ENCODE peak calls at places on chromosomes 6 and 20, in four cellular contexts. V is psoas muscle, U is colonic mucosa, T is spleen. A is an unnamed sample.
A peak's percentile ranks its signal among the peaks of the same experiment; 100 is the strongest.

GRCh38 chr20:63642518-63643247 is 10.5 kb downstream of the STMN3 start:
- DNase-seq in V (no peak), U (peak; percentile 39), T (peak; percentile 91), A (no peak)

GRCh38 chr20:36116813-36117441 is 37.6 kb upstream of the EPB41L1 start:
- DNase-seq in V (no peak), U (no peak), T (no peak), A (no peak)

GRCh38 chr6:11538049-11538798 is 675 bp downstream of the TMEM170B start:
- DNase-seq in V (peak; percentile 34), U (peak; percentile 28), T (peak; percentile 90), A (peak; percentile 27)

GRCh38 chr6:72819609-72820008 is 197.7 kb downstream of the KCNQ5 start:
- DNase-seq in V (peak; percentile 21), U (no peak), T (no peak), A (no peak)

GRCh38 chr20:774016-774679 is 5.8 kb upstream of the SLC52A3 start:
- DNase-seq in V (no peak), U (no peak), T (no peak), A (no peak)

GRCh38 chr20:1722513-1723050 is 65.0 kb upstream of the SIRPG start:
- DNase-seq in V (no peak), U (no peak), T (no peak), A (no peak)

GRCh38 chr6:118565317-118565960 is 17.3 kb downstream of the PLN start:
- DNase-seq in V (no peak), U (no peak), T (no peak), A (peak; percentile 13)

GRCh38 chr20:4091332-4092135 is 76.2 kb upstream of the RNF24 start:
- DNase-seq in V (peak; percentile 56), U (peak; percentile 74), T (peak; percentile 83), A (peak; percentile 54)

GRCh38 chr6:5158191-5158590 is 73.0 kb downstream of the PPP1R3G start:
- DNase-seq in V (no peak), U (no peak), T (no peak), A (no peak)

GRCh38 chr6:158761746-158762145 is 57.4 kb downstream of the EZR start:
- DNase-seq in V (no peak), U (no peak), T (no peak), A (no peak)

GRCh38 chr6:160450849-160451248 is 102.7 kb downstream of the SLC22A3 start:
- DNase-seq in V (no peak), U (no peak), T (no peak), A (no peak)

GRCh38 chr20:57657537-57658446 is 37.6 kb upstream of the ZBP1 start:
- DNase-seq in V (peak; percentile 45), U (peak; percentile 46), T (peak; percentile 85), A (peak; percentile 81)

GRCh38 chr6:5335020-5335419 is 73.7 kb downstream of the FARS2 start:
- DNase-seq in V (no peak), U (no peak), T (no peak), A (no peak)

GRCh38 chr6:26401389-26401986 is 587 bp upstream of the BTN3A1 start:
- DNase-seq in V (no peak), U (no peak), T (no peak), A (no peak)

GRCh38 chr20:4160761-4161305 is 145.5 kb upstream of the RNF24 start:
- DNase-seq in V (no peak), U (no peak), T (peak; percentile 82), A (peak; percentile 69)

GRCh38 chr6:137802408-137803182 is 64.5 kb upstream of the TNFAIP3 start:
- DNase-seq in V (no peak), U (no peak), T (no peak), A (no peak)

GRCh38 chr6:105794263-105794662 is 291.9 kb upstream of the PRDM1 start:
- DNase-seq in V (peak; percentile 70), U (peak; percentile 63), T (peak; percentile 77), A (no peak)

GRCh38 chr6:7540595-7540994 is 876 bp upstream of the DSP start:
- DNase-seq in V (no peak), U (no peak), T (no peak), A (no peak)

GRCh38 chr6:32069460-32069859 is 31.2 kb downstream of the CYP21A2 start:
- DNase-seq in V (no peak), U (no peak), T (no peak), A (no peak)

GRCh38 chr6:36914227-36914794 is 28.6 kb downstream of the C6orf89 start:
- DNase-seq in V (no peak), U (peak; percentile 79), T (no peak), A (peak; percentile 16)

GRCh38 chr6:104483225-104483834 is 376.4 kb downstream of the HACE1 start:
- DNase-seq in V (no peak), U (no peak), T (no peak), A (no peak)

GRCh38 chr6:26275663-26276062 is 89.3 kb upstream of the BTN3A2 start:
- DNase-seq in V (no peak), U (no peak), T (no peak), A (no peak)

GRCh38 chr20:39295301-39295700 is 333.2 kb downstream of the DHX35 start:
- DNase-seq in V (no peak), U (no peak), T (no peak), A (no peak)

GRCh38 chr6:36094786-36095496 is 35.4 kb upstream of the MAPK13 start:
- DNase-seq in V (peak; percentile 79), U (peak; percentile 91), T (peak; percentile 94), A (peak; percentile 90)

GRCh38 chr6:127366281-127367022 is 23.0 kb upstream of the ECHDC1 start:
- DNase-seq in V (no peak), U (no peak), T (no peak), A (no peak)

GRCh38 chr20:8568068-8568467 is 436.0 kb downstream of the PLCB1 start:
- DNase-seq in V (no peak), U (no peak), T (no peak), A (no peak)

GRCh38 chr6:2190661-2191389 is 54.6 kb downstream of the GMDS start:
- DNase-seq in V (no peak), U (no peak), T (no peak), A (no peak)

GRCh38 chr6:49497308-49497707 is 2.4 kb upstream of the GLYATL3 start:
- DNase-seq in V (no peak), U (no peak), T (no peak), A (no peak)

GRCh38 chr6:56807335-56807991 is 147.4 kb upstream of the BEND6 start:
- DNase-seq in V (no peak), U (no peak), T (no peak), A (no peak)

GRCh38 chr6:6003334-6004146 is 3.2 kb downstream of the NRN1 start:
- DNase-seq in V (no peak), U (no peak), T (peak; percentile 85), A (peak; percentile 48)

GRCh38 chr20:20211274-20211987 is 156.5 kb upstream of the INSM1 start:
- DNase-seq in V (no peak), U (peak; percentile 63), T (no peak), A (no peak)

GRCh38 chr20:32582659-32583580 is 2.2 kb downstream of the NOL4L start:
- DNase-seq in V (no peak), U (no peak), T (peak; percentile 81), A (peak; percentile 37)

GRCh38 chr6:150890346-150890745 is 24.8 kb downstream of the MTHFD1L start:
- DNase-seq in V (no peak), U (no peak), T (no peak), A (no peak)

GRCh38 chr6:42831237-42831636 is 48.2 kb upstream of the RPL7L1 start:
- DNase-seq in V (no peak), U (no peak), T (no peak), A (no peak)

GRCh38 chr20:33948480-33948879 is 45.2 kb upstream of the RALY start:
- DNase-seq in V (no peak), U (no peak), T (no peak), A (peak; percentile 6)

GRCh38 chr6:104623052-104623690 is 236.5 kb downstream of the HACE1 start:
- DNase-seq in V (no peak), U (peak; percentile 50), T (no peak), A (peak; percentile 24)

GRCh38 chr6:82589509-82590206 is 226.0 kb downstream of the TPBG start:
- DNase-seq in V (no peak), U (no peak), T (no peak), A (peak; percentile 2)
- TF ChIP-seq CTCF in V (no peak), U (no peak), T (no peak), A (no peak)

GRCh38 chr6:91387290-91388062 is 800.6 kb upstream of the MAP3K7 start:
- DNase-seq in V (no peak), U (no peak), T (no peak), A (no peak)
- TF ChIP-seq CTCF in V (no peak), U (no peak), T (no peak), A (no peak)

GRCh38 chr6:68876792-68877493 is 241.9 kb downstream of the ADGRB3 start:
- DNase-seq in V (no peak), U (no peak), T (no peak), A (no peak)
- TF ChIP-seq CTCF in V (peak; percentile 36), U (no peak), T (peak; percentile 19), A (peak; percentile 51)

DNA sequence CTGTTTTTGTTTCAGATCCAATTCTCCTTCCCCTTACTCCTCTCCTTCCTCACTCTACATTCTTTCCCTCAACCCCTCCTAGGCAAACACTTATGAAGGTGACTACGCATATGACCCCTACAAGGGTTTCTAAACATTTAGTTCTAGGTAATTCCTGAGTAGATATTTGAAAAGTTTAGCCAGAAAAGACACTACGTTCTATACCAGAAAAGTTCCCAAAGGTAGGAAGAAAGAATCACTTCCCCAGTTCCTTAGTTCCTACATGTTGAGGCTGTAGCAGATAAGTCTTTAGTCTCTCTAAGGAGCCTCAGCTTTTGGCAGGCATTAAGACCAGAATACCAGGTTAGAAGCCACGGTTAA is 11.6 kb downstream of the POU3F2 start:
- DNase-seq in V (no peak), U (no peak), T (no peak), A (no peak)
- TF ChIP-seq CTCF in V (no peak), U (no peak), T (no peak), A (peak; percentile 11)

GRCh38 chr6:78308025-78308424 is 559.3 kb upstream of the IRAK1BP1 start:
- DNase-seq in V (no peak), U (no peak), T (no peak), A (no peak)
- TF ChIP-seq CTCF in V (no peak), U (no peak), T (no peak), A (no peak)

A was measured in activated CD8-positive, alpha-beta T cell treated with anti-CD3 and anti-CD28 coated beads for 36 hours.